ENCODE peak calls at places on chromosomes 6 and 20, in five cellular contexts. One of them, this sample, is unnamed.
A peak's percentile ranks its signal among the peaks of the same experiment; 100 is the strongest.

GRCh38 chr6:44667226-44667625 is 279.7 kb downstream of the CDC5L start:
- DNase-seq in NCI-H2171: no peak
- DNase-seq in stimulated activated naive CD4-positive, alpha-beta T cell: no peak
- DNase-seq in Ammon's horn: no peak
- DNase-seq in MM.1S: no peak
- DNase-seq in this sample: no peak

GRCh38 chr20:48672324-48672723 is 155.5 kb downstream of the PREX1 start:
- DNase-seq in NCI-H2171: no peak
- DNase-seq in stimulated activated naive CD4-positive, alpha-beta T cell: no peak
- DNase-seq in Ammon's horn: no peak
- DNase-seq in MM.1S: no peak
- DNase-seq in this sample: no peak

GRCh38 chr6:108958900-108959770 is 110.9 kb downstream of the ARMC2 start:
- DNase-seq in NCI-H2171: no peak
- DNase-seq in stimulated activated naive CD4-positive, alpha-beta T cell: no peak
- DNase-seq in Ammon's horn: no peak
- DNase-seq in MM.1S: peak; percentile 57
- DNase-seq in this sample: no peak

GRCh38 chr6:73675466-73676098 is 20.4 kb upstream of the CD109 start:
- DNase-seq in NCI-H2171: peak; percentile 8
- DNase-seq in stimulated activated naive CD4-positive, alpha-beta T cell: peak; percentile 28
- DNase-seq in Ammon's horn: peak; percentile 90
- DNase-seq in MM.1S: peak; percentile 77
- DNase-seq in this sample: peak; percentile 29

GRCh38 chr6:117463762-117464665 is 18.5 kb upstream of the DCBLD1 start:
- DNase-seq in NCI-H2171: no peak
- DNase-seq in stimulated activated naive CD4-positive, alpha-beta T cell: no peak
- DNase-seq in Ammon's horn: no peak
- DNase-seq in MM.1S: no peak
- DNase-seq in this sample: no peak

GRCh38 chr6:1760876-1761275 is 151.2 kb downstream of the FOXC1 start:
- DNase-seq in NCI-H2171: no peak
- DNase-seq in stimulated activated naive CD4-positive, alpha-beta T cell: no peak
- DNase-seq in Ammon's horn: no peak
- DNase-seq in MM.1S: no peak
- DNase-seq in this sample: no peak

GRCh38 chr20:53859684-53860083 is 210.7 kb downstream of the BCAS1 start:
- DNase-seq in NCI-H2171: peak; percentile 58
- DNase-seq in stimulated activated naive CD4-positive, alpha-beta T cell: no peak
- DNase-seq in Ammon's horn: peak; percentile 44
- DNase-seq in MM.1S: no peak
- DNase-seq in this sample: no peak

GRCh38 chr6:128135325-128135724 is 234.5 kb upstream of the THEMIS start:
- DNase-seq in NCI-H2171: no peak
- DNase-seq in stimulated activated naive CD4-positive, alpha-beta T cell: no peak
- DNase-seq in Ammon's horn: no peak
- DNase-seq in MM.1S: peak; percentile 61
- DNase-seq in this sample: no peak

GRCh38 chr6:16270178-16270794 is 31.9 kb downstream of the GMPR start:
- DNase-seq in NCI-H2171: no peak
- DNase-seq in stimulated activated naive CD4-positive, alpha-beta T cell: no peak
- DNase-seq in Ammon's horn: no peak
- DNase-seq in MM.1S: no peak
- DNase-seq in this sample: no peak

GRCh38 chr6:166026586-166027126 is 141.0 kb downstream of the TBXT start:
- DNase-seq in NCI-H2171: no peak
- DNase-seq in stimulated activated naive CD4-positive, alpha-beta T cell: no peak
- DNase-seq in Ammon's horn: no peak
- DNase-seq in MM.1S: no peak
- DNase-seq in this sample: no peak

GRCh38 chr6:3277851-3278416 is 19.2 kb downstream of the PSMG4 start:
- DNase-seq in NCI-H2171: no peak
- DNase-seq in stimulated activated naive CD4-positive, alpha-beta T cell: no peak
- DNase-seq in Ammon's horn: no peak
- DNase-seq in MM.1S: no peak
- DNase-seq in this sample: no peak

GRCh38 chr20:10179574-10180298 is 38.9 kb upstream of the SNAP25 start:
- DNase-seq in NCI-H2171: no peak
- DNase-seq in stimulated activated naive CD4-positive, alpha-beta T cell: no peak
- DNase-seq in Ammon's horn: no peak
- DNase-seq in MM.1S: no peak
- DNase-seq in this sample: no peak

This sample was measured in GM12864.